ENCODE peak calls at places on chromosomes 13 and 19, in nine cellular contexts. One of them, this sample, is unnamed.

GRCh38 chr13:31310356-31310755 is 110.6 kb downstream of the B3GLCT start:
- DNase-seq in IMR-90: no peak
- DNase-seq in cardiac muscle cell: no peak
- DNase-seq in astrocyte of the spinal cord: no peak
- DNase-seq in GM06990: no peak
- DNase-seq in uterus: no peak
- DNase-seq in fibroblast of pulmonary artery: no peak
- DNase-seq in tibial nerve: no peak
- DNase-seq in naive thymus-derived CD4-positive, alpha-beta T cell: no peak
- DNase-seq in this sample: no peak

GRCh38 chr13:48656621-48657020 is 2.9 kb downstream of the CYSLTR2 start:
- DNase-seq in astrocyte of the spinal cord: no peak
- DNase-seq in uterus: no peak
- DNase-seq in naive thymus-derived CD4-positive, alpha-beta T cell: no peak
- DNase-seq in tibial nerve: no peak
- DNase-seq in IMR-90: no peak
- DNase-seq in GM06990: no peak
- DNase-seq in fibroblast of pulmonary artery: peak; percentile 58
- DNase-seq in cardiac muscle cell: no peak
- DNase-seq in this sample: no peak

GRCh38 chr19:28130066-28130511 is 1082.9 kb downstream of the UQCRFS1 start:
- DNase-seq in cardiac muscle cell: peak; percentile 75
- DNase-seq in naive thymus-derived CD4-positive, alpha-beta T cell: no peak
- DNase-seq in tibial nerve: no peak
- DNase-seq in IMR-90: no peak
- DNase-seq in astrocyte of the spinal cord: no peak
- DNase-seq in fibroblast of pulmonary artery: no peak
- DNase-seq in GM06990: no peak
- DNase-seq in uterus: no peak
- DNase-seq in this sample: no peak

GRCh38 chr19:33674575-33675367 is 53.0 kb downstream of the CHST8 start:
- DNase-seq in naive thymus-derived CD4-positive, alpha-beta T cell: no peak
- DNase-seq in tibial nerve: no peak
- DNase-seq in cardiac muscle cell: no peak
- DNase-seq in IMR-90: no peak
- DNase-seq in astrocyte of the spinal cord: no peak
- DNase-seq in fibroblast of pulmonary artery: no peak
- DNase-seq in GM06990: no peak
- DNase-seq in uterus: no peak
- DNase-seq in this sample: no peak

GRCh38 chr13:60329221-60329983 is 67.6 kb upstream of the TDRD3 start:
- DNase-seq in naive thymus-derived CD4-positive, alpha-beta T cell: no peak
- DNase-seq in GM06990: no peak
- DNase-seq in uterus: no peak
- DNase-seq in fibroblast of pulmonary artery: peak; percentile 45
- DNase-seq in tibial nerve: no peak
- DNase-seq in astrocyte of the spinal cord: peak; percentile 19
- DNase-seq in cardiac muscle cell: peak; percentile 74
- DNase-seq in IMR-90: peak; percentile 16
- DNase-seq in this sample: no peak

GRCh38 chr19:42965204-42965603 is 28.2 kb upstream of the PSG7 start:
- DNase-seq in tibial nerve: no peak
- DNase-seq in astrocyte of the spinal cord: peak; percentile 1
- DNase-seq in naive thymus-derived CD4-positive, alpha-beta T cell: no peak
- DNase-seq in cardiac muscle cell: no peak
- DNase-seq in IMR-90: peak; percentile 87
- DNase-seq in fibroblast of pulmonary artery: peak; percentile 6
- DNase-seq in GM06990: no peak
- DNase-seq in uterus: no peak
- DNase-seq in this sample: no peak

GRCh38 chr13:77810430-77810829 is 108.2 kb downstream of the EDNRB start:
- DNase-seq in naive thymus-derived CD4-positive, alpha-beta T cell: no peak
- DNase-seq in fibroblast of pulmonary artery: peak; percentile 48
- DNase-seq in tibial nerve: no peak
- DNase-seq in GM06990: no peak
- DNase-seq in astrocyte of the spinal cord: peak; percentile 8
- DNase-seq in IMR-90: peak; percentile 34
- DNase-seq in uterus: no peak
- DNase-seq in cardiac muscle cell: peak; percentile 6
- DNase-seq in this sample: no peak

GRCh38 chr19:13492128-13492527 is 14.2 kb downstream of the CACNA1A start:
- DNase-seq in uterus: no peak
- DNase-seq in IMR-90: peak; percentile 93
- DNase-seq in cardiac muscle cell: no peak
- DNase-seq in astrocyte of the spinal cord: peak; percentile 32
- DNase-seq in naive thymus-derived CD4-positive, alpha-beta T cell: no peak
- DNase-seq in tibial nerve: no peak
- DNase-seq in fibroblast of pulmonary artery: peak; percentile 48
- DNase-seq in GM06990: no peak
- DNase-seq in this sample: no peak

GRCh38 chr13:59609421-59609820 is 554.3 kb downstream of the DIAPH3 start:
- DNase-seq in fibroblast of pulmonary artery: no peak
- DNase-seq in IMR-90: no peak
- DNase-seq in GM06990: no peak
- DNase-seq in uterus: no peak
- DNase-seq in astrocyte of the spinal cord: no peak
- DNase-seq in cardiac muscle cell: no peak
- DNase-seq in naive thymus-derived CD4-positive, alpha-beta T cell: no peak
- DNase-seq in tibial nerve: no peak
- DNase-seq in this sample: no peak

GRCh38 chr13:82802528-82802927 is 1079.7 kb downstream of the SLITRK1 start:
- DNase-seq in tibial nerve: no peak
- DNase-seq in uterus: no peak
- DNase-seq in naive thymus-derived CD4-positive, alpha-beta T cell: no peak
- DNase-seq in astrocyte of the spinal cord: no peak
- DNase-seq in cardiac muscle cell: no peak
- DNase-seq in fibroblast of pulmonary artery: peak; percentile 14
- DNase-seq in GM06990: no peak
- DNase-seq in IMR-90: no peak
- DNase-seq in this sample: no peak

GRCh38 chr13:113150545-113151365 is 7.7 kb upstream of the PROZ start:
- DNase-seq in GM06990: no peak
- DNase-seq in uterus: no peak
- DNase-seq in astrocyte of the spinal cord: no peak
- DNase-seq in naive thymus-derived CD4-positive, alpha-beta T cell: no peak
- DNase-seq in tibial nerve: no peak
- DNase-seq in fibroblast of pulmonary artery: no peak
- DNase-seq in cardiac muscle cell: no peak
- DNase-seq in IMR-90: no peak
- DNase-seq in this sample: no peak

DNA sequence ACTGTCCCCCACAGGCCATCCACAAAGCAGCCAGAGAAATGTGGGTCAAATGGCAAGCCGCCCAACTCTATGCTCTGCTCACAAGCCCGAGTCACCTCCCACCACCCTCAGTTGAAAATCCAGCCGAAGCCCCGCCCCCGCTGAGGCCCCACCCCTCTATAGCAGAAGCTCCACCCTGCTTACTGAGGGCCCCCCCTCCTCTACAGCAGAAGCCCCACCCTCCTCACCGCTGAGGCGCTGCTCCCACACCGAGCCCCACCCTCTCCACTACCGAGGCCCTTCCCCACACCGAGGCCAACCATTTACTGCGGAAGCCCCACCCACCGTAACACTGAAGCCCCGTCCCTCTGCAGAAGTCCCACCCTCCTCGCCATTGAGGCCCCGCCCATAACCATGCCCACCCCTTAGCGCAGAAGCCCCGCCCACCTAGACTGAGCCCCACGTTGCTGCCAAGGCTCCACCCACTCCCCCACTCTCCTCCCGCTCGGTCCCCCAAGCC is 8.8 kb upstream of the MYDGF start:
- DNase-seq in uterus: peak; percentile 38
- DNase-seq in fibroblast of pulmonary artery: no peak
- DNase-seq in astrocyte of the spinal cord: peak; percentile 37
- DNase-seq in naive thymus-derived CD4-positive, alpha-beta T cell: no peak
- DNase-seq in IMR-90: no peak
- DNase-seq in GM06990: no peak
- DNase-seq in cardiac muscle cell: peak; percentile 59
- DNase-seq in tibial nerve: no peak
- DNase-seq in this sample: no peak
- H3K4me3 ChIP-seq in uterus: no peak overlapping the region
- H3K4me3 ChIP-seq in fibroblast of pulmonary artery: no peak overlapping the region
- H3K4me3 ChIP-seq in astrocyte of the spinal cord: no peak overlapping the region
- H3K4me3 ChIP-seq in naive thymus-derived CD4-positive, alpha-beta T cell: no peak overlapping the region
- H3K4me3 ChIP-seq in IMR-90: no peak overlapping the region
- H3K4me3 ChIP-seq in GM06990: no peak overlapping the region
- H3K4me3 ChIP-seq in cardiac muscle cell: no peak overlapping the region
- H3K4me3 ChIP-seq in tibial nerve: no peak overlapping the region
- H3K4me3 ChIP-seq in this sample: no peak overlapping the region

DNA sequence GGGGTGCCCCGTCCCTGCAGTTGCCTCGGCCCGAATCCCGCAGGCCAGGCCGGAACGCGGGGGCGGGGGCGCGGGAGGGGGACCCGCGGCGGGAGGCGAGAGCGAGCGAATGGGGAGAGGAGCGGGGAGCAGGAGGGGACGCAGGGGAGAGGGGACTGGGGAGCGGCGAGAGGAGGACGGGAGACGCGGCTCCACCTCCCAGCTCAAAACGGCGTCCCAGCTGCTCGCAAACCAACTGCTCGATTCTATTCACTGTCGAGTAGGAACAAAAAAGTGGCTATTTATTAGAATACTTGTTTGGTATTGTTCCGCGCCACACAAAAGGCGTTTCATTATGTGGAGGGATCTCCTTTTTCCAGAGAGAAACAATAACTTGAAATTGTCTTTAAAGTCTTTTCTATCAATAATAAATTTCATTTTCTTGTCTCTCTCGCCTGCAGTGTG is 10.6 kb upstream of the SOX1 start:
- DNase-seq in uterus: no peak
- DNase-seq in GM06990: no peak
- DNase-seq in IMR-90: no peak
- DNase-seq in astrocyte of the spinal cord: no peak
- DNase-seq in tibial nerve: no peak
- DNase-seq in naive thymus-derived CD4-positive, alpha-beta T cell: no peak
- DNase-seq in fibroblast of pulmonary artery: no peak
- DNase-seq in cardiac muscle cell: no peak
- DNase-seq in this sample: no peak
- H3K4me3 ChIP-seq in uterus: no peak overlapping the region
- H3K4me3 ChIP-seq in GM06990: no peak overlapping the region
- H3K4me3 ChIP-seq in IMR-90: no peak overlapping the region
- H3K4me3 ChIP-seq in astrocyte of the spinal cord: no peak overlapping the region
- H3K4me3 ChIP-seq in tibial nerve: no peak overlapping the region
- H3K4me3 ChIP-seq in naive thymus-derived CD4-positive, alpha-beta T cell: no peak overlapping the region
- H3K4me3 ChIP-seq in fibroblast of pulmonary artery: no peak overlapping the region
- H3K4me3 ChIP-seq in cardiac muscle cell: no peak overlapping the region
- H3K4me3 ChIP-seq in this sample: no peak overlapping the region

GRCh38 chr13:110306960-110307696 is at the start of the genes COL4A1 and COL4A2:
- DNase-seq in GM06990: no peak
- DNase-seq in astrocyte of the spinal cord: peak; percentile 86
- DNase-seq in uterus: peak; percentile 86
- DNase-seq in naive thymus-derived CD4-positive, alpha-beta T cell: no peak
- DNase-seq in fibroblast of pulmonary artery: peak; percentile 82
- DNase-seq in tibial nerve: peak; percentile 64
- DNase-seq in IMR-90: peak; percentile 77
- DNase-seq in cardiac muscle cell: peak; percentile 81
- DNase-seq in this sample: peak; percentile 31

GRCh38 chr13:110309661-110310524 is 2.8 kb downstream of the COL4A2 start:
- DNase-seq in tibial nerve: no peak
- DNase-seq in naive thymus-derived CD4-positive, alpha-beta T cell: no peak
- DNase-seq in fibroblast of pulmonary artery: no peak
- DNase-seq in cardiac muscle cell: no peak
- DNase-seq in uterus: no peak
- DNase-seq in astrocyte of the spinal cord: no peak
- DNase-seq in GM06990: no peak
- DNase-seq in IMR-90: no peak
- DNase-seq in this sample: no peak

GRCh38 chr13:110307697-110308376 is 753 bp downstream of the COL4A2 start:
- DNase-seq in fibroblast of pulmonary artery: no peak
- DNase-seq in IMR-90: peak; percentile 59
- DNase-seq in uterus: no peak
- DNase-seq in astrocyte of the spinal cord: no peak
- DNase-seq in GM06990: no peak
- DNase-seq in tibial nerve: no peak
- DNase-seq in naive thymus-derived CD4-positive, alpha-beta T cell: no peak
- DNase-seq in cardiac muscle cell: peak; percentile 53
- DNase-seq in this sample: no peak

GRCh38 chr13:110309159-110309476 is 2.0 kb downstream of the COL4A2 start:
- DNase-seq in GM06990: no peak
- DNase-seq in fibroblast of pulmonary artery: no peak
- DNase-seq in cardiac muscle cell: no peak
- DNase-seq in tibial nerve: no peak
- DNase-seq in naive thymus-derived CD4-positive, alpha-beta T cell: no peak
- DNase-seq in uterus: no peak
- DNase-seq in astrocyte of the spinal cord: no peak
- DNase-seq in IMR-90: no peak
- DNase-seq in this sample: no peak

DNA sequence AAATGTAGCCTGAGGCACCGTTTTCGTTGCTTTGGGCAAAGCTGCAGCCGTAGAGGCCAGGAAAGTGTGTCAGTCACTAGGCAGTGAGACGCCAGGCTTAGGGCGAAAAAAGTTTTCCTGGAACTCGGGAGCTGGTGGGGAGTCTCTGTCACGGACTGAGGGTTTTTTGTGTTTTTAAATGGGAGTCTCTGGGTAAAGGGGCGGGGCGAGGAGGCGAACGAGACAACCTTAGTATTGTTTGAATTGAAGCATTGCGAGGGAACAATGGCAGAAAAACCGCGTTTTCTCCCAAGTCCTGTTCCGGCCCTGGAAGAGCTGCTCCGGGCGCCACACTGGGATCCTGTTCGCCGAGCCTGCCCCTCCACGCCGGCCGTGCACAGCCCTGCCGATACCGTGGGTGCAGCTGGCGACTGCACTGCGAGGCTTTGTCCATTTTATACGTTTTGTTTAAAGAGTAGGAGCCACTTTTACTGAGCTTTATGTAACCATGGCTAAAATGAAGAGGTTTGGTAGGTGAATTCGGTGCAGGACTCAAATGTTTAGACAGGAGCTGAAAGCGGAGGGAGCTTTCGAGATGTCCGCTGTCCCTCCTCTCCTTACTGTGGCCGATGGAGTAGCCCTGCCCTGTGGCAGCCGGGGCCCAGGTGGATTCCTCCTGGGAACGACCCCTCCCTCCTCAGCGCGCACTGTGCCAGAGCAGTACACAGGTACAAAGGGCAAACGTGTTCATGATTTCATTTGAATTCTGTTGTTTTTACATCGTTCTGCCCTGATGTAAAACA is 1.5 kb downstream of the COL4A2 start:
- DNase-seq in tibial nerve: peak; percentile 53
- DNase-seq in IMR-90: no peak
- DNase-seq in fibroblast of pulmonary artery: peak; percentile 83
- DNase-seq in astrocyte of the spinal cord: peak; percentile 72
- DNase-seq in naive thymus-derived CD4-positive, alpha-beta T cell: no peak
- DNase-seq in uterus: peak; percentile 73
- DNase-seq in GM06990: no peak
- DNase-seq in cardiac muscle cell: peak; percentile 34
- DNase-seq in this sample: no peak
- H3K4me3 ChIP-seq in tibial nerve: peak overlapping the region; percentile 70
- H3K4me3 ChIP-seq in IMR-90: peak overlapping the region; percentile 84
- H3K4me3 ChIP-seq in fibroblast of pulmonary artery: peak overlapping the region; percentile 87
- H3K4me3 ChIP-seq in astrocyte of the spinal cord: peak overlapping the region; percentile 77
- H3K4me3 ChIP-seq in naive thymus-derived CD4-positive, alpha-beta T cell: no peak overlapping the region
- H3K4me3 ChIP-seq in uterus: peak overlapping the region; percentile 85
- H3K4me3 ChIP-seq in GM06990: no peak overlapping the region
- H3K4me3 ChIP-seq in cardiac muscle cell: peak overlapping the region; percentile 71
- H3K4me3 ChIP-seq in this sample: peak overlapping the region; percentile 49

DNA sequence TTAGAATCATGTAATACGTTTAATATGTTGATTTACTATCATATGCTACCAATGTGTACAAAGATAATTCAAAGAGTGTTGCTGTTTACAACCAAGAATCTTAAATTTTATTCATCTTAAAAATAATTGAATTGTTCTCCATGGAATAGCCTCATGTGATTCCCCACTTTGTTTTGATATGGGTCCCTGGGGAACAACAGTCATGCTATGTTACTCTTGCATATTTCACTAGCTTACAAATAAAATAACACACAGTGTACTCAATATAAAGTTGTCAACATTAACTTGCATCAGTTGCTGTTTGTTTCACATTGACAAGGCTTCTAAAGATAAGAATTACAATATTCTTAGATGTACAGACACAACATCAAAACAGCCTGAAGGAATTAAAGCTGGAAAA is 2.3 kb downstream of the ENOX1 start:
- DNase-seq in naive thymus-derived CD4-positive, alpha-beta T cell: no peak
- DNase-seq in IMR-90: no peak
- DNase-seq in GM06990: no peak
- DNase-seq in astrocyte of the spinal cord: no peak
- DNase-seq in cardiac muscle cell: no peak
- DNase-seq in fibroblast of pulmonary artery: peak; percentile 40
- DNase-seq in tibial nerve: no peak
- DNase-seq in uterus: no peak
- DNase-seq in this sample: no peak
- H3K4me3 ChIP-seq in naive thymus-derived CD4-positive, alpha-beta T cell: no peak overlapping the region
- H3K4me3 ChIP-seq in IMR-90: no peak overlapping the region
- H3K4me3 ChIP-seq in GM06990: no peak overlapping the region
- H3K4me3 ChIP-seq in astrocyte of the spinal cord: no peak overlapping the region
- H3K4me3 ChIP-seq in cardiac muscle cell: no peak overlapping the region
- H3K4me3 ChIP-seq in fibroblast of pulmonary artery: no peak overlapping the region
- H3K4me3 ChIP-seq in tibial nerve: no peak overlapping the region
- H3K4me3 ChIP-seq in uterus: no peak overlapping the region
- H3K4me3 ChIP-seq in this sample: no peak overlapping the region

This sample was measured in prostate gland.